ENCODE peak calls at places on chromosomes 7 and 10, in four cellular contexts. T, X, L and D are unnamed samples.

GRCh38 chr10:97479939-97480338 is 18.3 kb downstream of the MMS19 start:
- DNase-seq in X (no peak), T (no peak), L (no peak), D (no peak)

GRCh38 chr10:79582096-79582495 is 21.9 kb upstream of the SFTPA2 start:
- DNase-seq in T (no peak), X (no peak), L (no peak), D (no peak)

GRCh38 chr10:106147050-106147449 is 1017.5 kb downstream of the SORCS1 start:
- DNase-seq in T (no peak), X (no peak), L (no peak), D (no peak)

GRCh38 chr10:16891375-16892313 is 74.4 kb upstream of the RSU1 start:
- DNase-seq in T (no peak), X (no peak), L (peak; percentile 30), D (peak; percentile 19)

GRCh38 chr10:59993931-59994330 is 87.6 kb upstream of the CCDC6 start:
- DNase-seq in L (no peak), X (no peak), T (no peak), D (no peak)

GRCh38 chr10:14023612-14024348 is 306.9 kb downstream of the FRMD4A start:
- DNase-seq in T (no peak), X (no peak), L (no peak), D (no peak)

GRCh38 chr10:15369642-15370211 is 1.4 kb downstream of the FAM171A1 start:
- DNase-seq in T (no peak), L (no peak), X (no peak), D (no peak)

GRCh38 chr10:114758331-114758730 is 63.2 kb upstream of the FHIP2A start:
- DNase-seq in L (no peak), T (no peak), X (no peak), D (no peak)

GRCh38 chr10:18699849-18700554 is 40.8 kb downstream of the ARL5B start:
- DNase-seq in T (no peak), L (peak; percentile 68), X (no peak), D (no peak)

GRCh38 chr7:27992755-27993478 is 187.7 kb downstream of the JAZF1 start:
- DNase-seq in X (no peak), T (no peak), L (no peak), D (no peak)

GRCh38 chr10:71821909-71822763 is 28.9 kb downstream of the PSAP start:
- DNase-seq in L (no peak), T (no peak), X (no peak), D (no peak)

GRCh38 chr10:24993237-24993958 is 22.6 kb downstream of the ENKUR start:
- DNase-seq in L (no peak), X (no peak), T (no peak), D (no peak)

GRCh38 chr7:117718116-117718515 is 155.1 kb downstream of the CTTNBP2 start:
- DNase-seq in L (no peak), X (no peak), T (no peak), D (no peak)

GRCh38 chr7:46139079-46139478 is 218.0 kb upstream of the IGFBP3 start:
- DNase-seq in L (no peak), T (no peak), X (no peak), D (no peak)

GRCh38 chr10:43027331-43027955 is 49.4 kb upstream of the RET start:
- DNase-seq in X (no peak), L (no peak), T (no peak), D (no peak)

GRCh38 chr10:117408436-117409384 is 33.5 kb upstream of the PDZD8 start:
- DNase-seq in X (no peak), L (no peak), T (no peak), D (no peak)

GRCh38 chr7:132158166-132158565 is 418.1 kb downstream of the PLXNA4 start:
- DNase-seq in X (no peak), T (no peak), L (no peak), D (no peak)

GRCh38 chr7:86720306-86720705 is 76.6 kb downstream of the GRM3 start:
- DNase-seq in T (no peak), X (no peak), L (no peak), D (no peak)

GRCh38 chr10:88278912-88279311 is 304.2 kb downstream of the RNLS start:
- DNase-seq in X (no peak), T (no peak), L (no peak), D (no peak)

GRCh38 chr10:88280518-88280917 is 302.6 kb downstream of the RNLS start:
- DNase-seq in T (no peak), L (no peak), X (no peak), D (no peak)

GRCh38 chr10:88286030-88286429 is 297.1 kb downstream of the RNLS start:
- DNase-seq in T (no peak), L (no peak), X (no peak), D (no peak)

GRCh38 chr10:88281592-88282268 is 301.4 kb downstream of the RNLS start:
- DNase-seq in L (no peak), T (no peak), X (no peak), D (no peak)

DNA sequence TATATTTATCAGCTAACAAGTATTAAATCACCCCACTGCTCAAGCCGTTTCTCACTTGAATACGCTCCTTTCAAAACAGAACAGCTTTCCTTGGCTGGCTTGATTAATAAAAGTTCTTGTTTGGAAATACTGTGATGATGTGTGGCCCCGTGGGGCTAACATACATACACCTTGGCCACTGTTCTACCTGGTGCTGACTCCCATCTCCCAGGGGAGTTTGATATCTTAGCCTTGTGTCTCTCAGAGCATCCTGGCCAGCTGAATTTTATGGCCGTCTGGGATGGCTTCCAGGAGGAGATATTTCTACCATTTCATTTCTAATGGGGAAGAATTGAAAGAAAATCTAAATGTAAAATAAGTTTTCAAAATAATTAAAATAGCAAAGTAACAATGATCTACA is 300.2 kb downstream of the RNLS start:
- DNase-seq in T (no peak), L (no peak), X (no peak), D (no peak)
- H3K27ac ChIP-seq in T (no peak overlapping the region), L (no peak overlapping the region), X (no peak overlapping the region), D (no peak overlapping the region)

GRCh38 chr10:1169186-1169885 is 113.2 kb downstream of the WDR37 start:
- DNase-seq in T (peak; percentile 33), L (no peak), X (no peak), D (no peak)
- TF ChIP-seq CTCF in T (no peak), L (no peak), X (no peak), D (no peak)

GRCh38 chr7:157985636-157986035 is 602.0 kb downstream of the PTPRN2 start:
- DNase-seq in L (no peak), T (no peak), X (no peak), D (no peak)

GRCh38 chr7:157990226-157990877 is 597.3 kb downstream of the PTPRN2 start:
- DNase-seq in L (no peak), X (no peak), T (no peak), D (no peak)

GRCh38 chr7:157986051-157986450 is 601.6 kb downstream of the PTPRN2 start:
- DNase-seq in T (no peak), X (no peak), L (no peak), D (no peak)

GRCh38 chr7:157989611-157990010 is 598.0 kb downstream of the PTPRN2 start:
- DNase-seq in X (no peak), L (no peak), T (no peak), D (peak; percentile 22)

DNA sequence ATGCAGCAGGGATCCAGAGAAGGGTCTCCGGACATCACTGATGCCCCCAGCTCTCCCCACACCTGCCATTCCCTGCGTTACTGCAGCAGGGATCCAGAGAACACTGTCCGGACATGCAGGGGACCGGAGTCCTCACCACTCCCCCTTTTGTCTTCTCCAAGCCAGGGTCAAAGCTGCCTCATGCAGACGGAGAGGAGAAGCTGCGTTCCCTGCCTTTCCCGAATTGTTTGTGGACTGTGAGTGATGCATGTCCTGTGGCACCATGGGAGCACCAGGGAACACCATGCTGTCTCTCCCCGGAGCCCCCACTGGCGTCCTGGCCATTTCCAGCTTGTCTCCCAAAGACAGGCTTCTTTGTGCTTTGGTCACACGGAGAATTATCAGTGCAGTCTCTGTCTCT is 599.7 kb downstream of the PTPRN2 start:
- DNase-seq in L (no peak), X (no peak), T (no peak), D (no peak)
- H3K9me3 ChIP-seq in L (no peaks in the 10 kb centered on the region), X (no peaks in the 10 kb centered on the region), T (no peaks in the 10 kb centered on the region), D (no peaks in the 10 kb centered on the region)

DNA sequence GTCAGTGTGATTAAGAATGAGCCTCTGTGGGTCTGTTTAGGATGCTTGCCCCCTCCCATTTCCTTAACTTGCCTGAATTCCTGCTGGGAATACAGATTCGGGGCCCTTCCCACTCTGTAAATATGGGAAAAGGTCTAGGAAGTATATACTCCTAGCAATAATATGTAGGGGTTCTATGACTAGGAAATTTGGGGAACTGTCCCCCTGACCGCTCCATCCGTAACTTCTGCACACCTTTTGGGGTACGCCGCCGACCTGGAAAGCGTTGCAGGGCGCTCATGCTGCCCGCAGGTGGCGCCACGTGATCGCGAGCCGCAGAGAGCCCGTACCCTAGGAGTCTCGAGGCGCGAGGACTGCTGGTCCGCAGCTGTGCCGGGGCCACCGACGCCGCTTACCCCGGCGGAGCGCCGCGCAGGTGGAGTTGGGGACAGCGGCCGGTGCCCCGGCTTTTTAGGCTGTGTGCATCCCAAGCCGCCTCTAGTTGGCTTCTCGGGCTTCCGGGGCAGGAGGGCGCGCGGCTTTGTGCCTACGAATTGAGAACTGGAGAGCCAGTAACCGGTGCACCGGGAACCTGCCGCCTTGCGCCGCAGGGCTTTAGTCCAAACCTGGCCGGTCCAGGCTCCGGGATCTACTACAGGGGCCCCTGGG is 656 bp upstream of the CNNM2 start:
- DNase-seq in X (peak; percentile 48), T (peak; percentile 91), L (peak; percentile 46), D (peak; percentile 68)
- H3K27ac ChIP-seq in X (peak overlapping the region; percentile 70), T (peak overlapping the region; percentile 90), L (peak overlapping the region; percentile 78), D (peak overlapping the region; percentile 89)

GRCh38 chr7:36132025-36132424 is 21.0 kb upstream of the EEPD1 start:
- DNase-seq in L (peak; percentile 21), T (no peak), X (no peak), D (no peak)
- TF ChIP-seq CTCF in L (peak; percentile 55), T (no peak), X (no peak), D (no peak)

GRCh38 chr7:57819491-57819981 is 369.6 kb downstream of the ZNF716 start:
- DNase-seq in T (no peak), L (no peak), X (no peak), D (no peak)

GRCh38 chr7:57820477-57820876 is 370.5 kb downstream of the ZNF716 start:
- DNase-seq in X (no peak), L (no peak), T (no peak), D (no peak)

DNA sequence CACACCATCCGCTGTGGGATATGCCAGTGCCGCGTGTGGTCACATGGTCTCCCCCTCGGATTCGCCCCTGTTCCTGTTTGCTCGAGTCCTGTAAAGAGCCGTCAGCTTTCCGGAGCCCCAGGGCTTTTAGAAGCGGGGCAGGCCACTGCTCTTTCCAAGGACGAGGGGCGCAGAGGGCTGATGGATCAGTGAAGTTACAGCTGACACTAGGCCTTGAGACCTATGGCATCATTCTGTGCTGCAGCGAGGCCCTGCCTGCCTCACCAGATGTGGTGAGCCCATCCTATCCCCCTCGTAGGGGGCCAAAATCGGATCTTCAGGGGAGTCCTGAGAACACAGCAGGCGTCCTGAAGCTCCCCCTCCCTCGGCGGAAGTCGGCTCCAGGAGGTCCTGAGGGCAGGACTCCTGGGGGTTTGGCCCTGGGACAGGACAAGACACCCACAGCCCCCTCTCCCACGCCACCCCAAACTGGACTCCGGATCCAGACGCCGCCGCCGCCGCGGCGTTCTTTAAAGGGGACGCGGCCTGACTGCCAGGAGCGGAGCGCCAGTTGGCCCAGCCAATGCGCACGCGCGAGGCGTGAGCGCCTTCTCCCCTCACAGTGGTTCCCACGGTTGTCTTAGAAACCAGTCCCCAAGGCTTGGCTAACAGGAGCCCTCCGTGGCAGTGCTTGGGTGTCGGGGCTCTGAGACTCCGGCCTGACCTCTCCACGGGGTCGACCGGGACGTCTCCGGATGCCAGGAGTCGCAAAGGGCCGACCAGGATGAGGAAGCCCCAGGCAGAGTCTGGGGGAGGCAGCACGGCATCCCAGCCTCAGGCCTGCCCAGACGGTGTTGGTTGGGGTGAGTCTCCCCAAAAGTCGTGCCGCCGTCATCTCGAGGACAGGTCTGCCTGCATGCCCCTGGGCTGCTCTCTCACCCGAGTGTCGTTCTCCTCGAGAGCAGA is 371.7 kb downstream of the ZNF716 start:
- DNase-seq in T (no peak), L (no peak), X (no peak), D (no peak)
- H3K9me3 ChIP-seq in T (no peaks in the 10 kb centered on the region), L (peaks cover 78% of the 10 kb centered on the region), X (no peaks in the 10 kb centered on the region), D (peaks cover 10% of the 10 kb centered on the region)